ENCODE peak calls at places on chromosome 21, in ten cellular contexts. One of them, this sample, is unnamed.

GRCh38 chr21:35120631-35121180 is 71.6 kb upstream of the RUNX1 start:
- DNase-seq in PC-3: no peak
- DNase-seq in progenitor cell of endocrine pancreas: no peak
- DNase-seq in RWPE2: no peak
- DNase-seq in body of pancreas: no peak
- DNase-seq in uterus: no peak
- DNase-seq in psoas muscle: no peak
- DNase-seq in cardiac fibroblast: no peak
- DNase-seq in HepG2: no peak
- DNase-seq in neural crest cell: no peak
- DNase-seq in this sample: no peak

GRCh38 chr21:42626171-42626570 is 27.2 kb upstream of the PDE9A start:
- DNase-seq in RWPE2: peak; percentile 12
- DNase-seq in neural crest cell: no peak
- DNase-seq in psoas muscle: no peak
- DNase-seq in body of pancreas: no peak
- DNase-seq in progenitor cell of endocrine pancreas: no peak
- DNase-seq in PC-3: no peak
- DNase-seq in uterus: no peak
- DNase-seq in cardiac fibroblast: no peak
- DNase-seq in HepG2: no peak
- DNase-seq in this sample: no peak

GRCh38 chr21:41583274-41583790 is 75.4 kb upstream of the TMPRSS2 start:
- DNase-seq in body of pancreas: peak; percentile 87
- DNase-seq in RWPE2: no peak
- DNase-seq in cardiac fibroblast: no peak
- DNase-seq in uterus: no peak
- DNase-seq in PC-3: peak; percentile 96
- DNase-seq in HepG2: peak; percentile 75
- DNase-seq in psoas muscle: no peak
- DNase-seq in neural crest cell: no peak
- DNase-seq in progenitor cell of endocrine pancreas: no peak
- DNase-seq in this sample: no peak

GRCh38 chr21:37072239-37072987 is 458 bp downstream of the PIGP start:
- DNase-seq in cardiac fibroblast: peak; percentile 79
- DNase-seq in uterus: peak; percentile 84
- DNase-seq in psoas muscle: peak; percentile 85
- DNase-seq in body of pancreas: peak; percentile 66
- DNase-seq in progenitor cell of endocrine pancreas: no peak
- DNase-seq in RWPE2: peak; percentile 86
- DNase-seq in HepG2: no peak
- DNase-seq in neural crest cell: no peak
- DNase-seq in PC-3: peak; percentile 62
- DNase-seq in this sample: peak; percentile 50

GRCh38 chr21:42227909-42228708 is 9.2 kb downstream of the ABCG1 start:
- DNase-seq in cardiac fibroblast: peak; percentile 96
- DNase-seq in body of pancreas: peak; percentile 65
- DNase-seq in progenitor cell of endocrine pancreas: no peak
- DNase-seq in uterus: peak; percentile 46
- DNase-seq in psoas muscle: peak; percentile 93
- DNase-seq in RWPE2: peak; percentile 93
- DNase-seq in HepG2: peak; percentile 39
- DNase-seq in neural crest cell: no peak
- DNase-seq in PC-3: peak; percentile 79
- DNase-seq in this sample: peak; percentile 99

GRCh38 chr21:38910390-38911008 is 104.8 kb downstream of the ETS2 start:
- DNase-seq in cardiac fibroblast: no peak
- DNase-seq in HepG2: no peak
- DNase-seq in uterus: no peak
- DNase-seq in body of pancreas: peak; percentile 46
- DNase-seq in neural crest cell: no peak
- DNase-seq in psoas muscle: no peak
- DNase-seq in PC-3: peak; percentile 82
- DNase-seq in RWPE2: no peak
- DNase-seq in progenitor cell of endocrine pancreas: no peak
- DNase-seq in this sample: no peak

GRCh38 chr21:34545079-34545884 is 33.3 kb upstream of the KCNE1 start:
- DNase-seq in RWPE2: no peak
- DNase-seq in body of pancreas: peak; percentile 63
- DNase-seq in PC-3: peak; percentile 65
- DNase-seq in uterus: no peak
- DNase-seq in psoas muscle: no peak
- DNase-seq in cardiac fibroblast: peak; percentile 77
- DNase-seq in HepG2: peak; percentile 62
- DNase-seq in progenitor cell of endocrine pancreas: no peak
- DNase-seq in neural crest cell: peak; percentile 41
- DNase-seq in this sample: no peak

GRCh38 chr21:16578912-16579311 is 849.1 kb downstream of the USP25 start:
- DNase-seq in progenitor cell of endocrine pancreas: no peak
- DNase-seq in neural crest cell: no peak
- DNase-seq in uterus: no peak
- DNase-seq in body of pancreas: no peak
- DNase-seq in psoas muscle: no peak
- DNase-seq in cardiac fibroblast: no peak
- DNase-seq in HepG2: no peak
- DNase-seq in RWPE2: no peak
- DNase-seq in PC-3: no peak
- DNase-seq in this sample: no peak

GRCh38 chr21:43372663-43373386 is 54.1 kb downstream of the SIK1 start:
- DNase-seq in uterus: no peak
- DNase-seq in neural crest cell: no peak
- DNase-seq in psoas muscle: peak; percentile 34
- DNase-seq in body of pancreas: peak; percentile 31
- DNase-seq in PC-3: peak; percentile 84
- DNase-seq in RWPE2: peak; percentile 88
- DNase-seq in cardiac fibroblast: no peak
- DNase-seq in HepG2: no peak
- DNase-seq in progenitor cell of endocrine pancreas: no peak
- DNase-seq in this sample: peak; percentile 85

GRCh38 chr21:14491269-14491681 is 54.8 kb downstream of the SAMSN1 start:
- DNase-seq in HepG2: no peak
- DNase-seq in cardiac fibroblast: no peak
- DNase-seq in progenitor cell of endocrine pancreas: no peak
- DNase-seq in uterus: no peak
- DNase-seq in RWPE2: no peak
- DNase-seq in PC-3: no peak
- DNase-seq in psoas muscle: no peak
- DNase-seq in neural crest cell: no peak
- DNase-seq in body of pancreas: no peak
- DNase-seq in this sample: no peak

GRCh38 chr21:43574741-43575465 is 84.4 kb downstream of the HSF2BP start:
- DNase-seq in uterus: peak; percentile 59
- DNase-seq in neural crest cell: no peak
- DNase-seq in progenitor cell of endocrine pancreas: no peak
- DNase-seq in psoas muscle: peak; percentile 38
- DNase-seq in RWPE2: no peak
- DNase-seq in PC-3: no peak
- DNase-seq in cardiac fibroblast: no peak
- DNase-seq in HepG2: no peak
- DNase-seq in body of pancreas: no peak
- DNase-seq in this sample: peak; percentile 14

GRCh38 chr21:25509862-25510261 is 97.4 kb downstream of the MRPL39 start:
- DNase-seq in psoas muscle: no peak
- DNase-seq in RWPE2: no peak
- DNase-seq in HepG2: no peak
- DNase-seq in cardiac fibroblast: no peak
- DNase-seq in progenitor cell of endocrine pancreas: no peak
- DNase-seq in PC-3: no peak
- DNase-seq in uterus: no peak
- DNase-seq in body of pancreas: no peak
- DNase-seq in neural crest cell: no peak
- DNase-seq in this sample: no peak

GRCh38 chr21:38986460-38987395 is 181.0 kb downstream of the ETS2 start:
- DNase-seq in cardiac fibroblast: no peak
- DNase-seq in PC-3: no peak
- DNase-seq in uterus: no peak
- DNase-seq in psoas muscle: no peak
- DNase-seq in HepG2: peak; percentile 30
- DNase-seq in RWPE2: no peak
- DNase-seq in body of pancreas: no peak
- DNase-seq in progenitor cell of endocrine pancreas: no peak
- DNase-seq in neural crest cell: no peak
- DNase-seq in this sample: no peak

GRCh38 chr21:17451364-17451869 is 61.4 kb upstream of the CXADR start:
- DNase-seq in cardiac fibroblast: peak; percentile 84
- DNase-seq in body of pancreas: peak; percentile 25
- DNase-seq in HepG2: peak; percentile 28
- DNase-seq in neural crest cell: no peak
- DNase-seq in RWPE2: no peak
- DNase-seq in psoas muscle: no peak
- DNase-seq in progenitor cell of endocrine pancreas: no peak
- DNase-seq in uterus: no peak
- DNase-seq in PC-3: peak; percentile 45
- DNase-seq in this sample: peak; percentile 13

GRCh38 chr21:38988211-38989096 is 182.7 kb downstream of the ETS2 start:
- DNase-seq in PC-3: no peak
- DNase-seq in HepG2: no peak
- DNase-seq in progenitor cell of endocrine pancreas: no peak
- DNase-seq in neural crest cell: no peak
- DNase-seq in uterus: no peak
- DNase-seq in RWPE2: no peak
- DNase-seq in psoas muscle: no peak
- DNase-seq in body of pancreas: no peak
- DNase-seq in cardiac fibroblast: no peak
- DNase-seq in this sample: no peak

GRCh38 chr21:28738882-28739281 is 253.8 kb downstream of the LTN1 start:
- DNase-seq in PC-3: no peak
- DNase-seq in HepG2: no peak
- DNase-seq in body of pancreas: no peak
- DNase-seq in neural crest cell: no peak
- DNase-seq in uterus: no peak
- DNase-seq in progenitor cell of endocrine pancreas: no peak
- DNase-seq in cardiac fibroblast: no peak
- DNase-seq in RWPE2: no peak
- DNase-seq in psoas muscle: no peak
- DNase-seq in this sample: no peak

GRCh38 chr21:42991992-42992740 is 17.8 kb downstream of the PKNOX1 start:
- DNase-seq in neural crest cell: no peak
- DNase-seq in cardiac fibroblast: peak; percentile 91
- DNase-seq in psoas muscle: peak; percentile 61
- DNase-seq in progenitor cell of endocrine pancreas: no peak
- DNase-seq in HepG2: no peak
- DNase-seq in PC-3: peak; percentile 60
- DNase-seq in RWPE2: no peak
- DNase-seq in uterus: peak; percentile 85
- DNase-seq in body of pancreas: peak; percentile 38
- DNase-seq in this sample: no peak

DNA sequence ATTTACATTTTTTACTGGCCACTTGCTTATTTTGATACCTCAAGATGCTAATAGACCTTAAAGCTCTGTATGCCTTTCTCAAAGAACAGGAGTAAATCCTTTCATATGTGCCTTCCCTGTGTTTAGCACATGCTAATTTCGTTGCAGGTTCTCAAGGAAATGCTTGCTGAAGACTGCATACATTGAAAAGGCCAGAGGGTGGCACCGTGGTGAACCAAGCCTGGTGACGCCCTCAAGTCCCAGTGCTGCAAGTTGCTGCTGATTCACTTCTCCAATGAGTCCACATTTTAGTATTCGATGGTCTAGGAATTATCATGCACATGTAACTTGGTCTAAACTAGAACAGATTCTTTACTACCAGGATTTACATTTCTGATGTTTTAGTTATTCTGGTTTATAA is 94.1 kb downstream of the CLDN17 start:
- DNase-seq in cardiac fibroblast: peak; percentile 48
- DNase-seq in body of pancreas: no peak
- DNase-seq in neural crest cell: peak; percentile 2
- DNase-seq in psoas muscle: no peak
- DNase-seq in HepG2: no peak
- DNase-seq in PC-3: peak; percentile 72
- DNase-seq in progenitor cell of endocrine pancreas: no peak
- DNase-seq in RWPE2: no peak
- DNase-seq in uterus: no peak
- DNase-seq in this sample: no peak
- TF ChIP-seq CTCF in cardiac fibroblast: no peak
- TF ChIP-seq CTCF in body of pancreas: no peak
- TF ChIP-seq CTCF in neural crest cell: peak; percentile 53
- TF ChIP-seq CTCF in psoas muscle: no peak
- TF ChIP-seq CTCF in HepG2: no peak
- TF ChIP-seq CTCF in PC-3: peak; percentile 67
- TF ChIP-seq CTCF in progenitor cell of endocrine pancreas: peak; percentile 45
- TF ChIP-seq CTCF in RWPE2: peak; percentile 68
- TF ChIP-seq CTCF in uterus: no peak
- TF ChIP-seq CTCF in this sample: no peak

GRCh38 chr21:32569261-32570230 is 15.8 kb downstream of the TCP10L start:
- DNase-seq in body of pancreas: peak; percentile 78
- DNase-seq in uterus: peak; percentile 80
- DNase-seq in RWPE2: no peak
- DNase-seq in HepG2: peak; percentile 77
- DNase-seq in progenitor cell of endocrine pancreas: peak; percentile 76
- DNase-seq in neural crest cell: peak; percentile 82
- DNase-seq in cardiac fibroblast: peak; percentile 87
- DNase-seq in PC-3: peak; percentile 88
- DNase-seq in psoas muscle: peak; percentile 69
- DNase-seq in this sample: peak; percentile 44
- TF ChIP-seq CTCF in body of pancreas: peak; percentile 72
- TF ChIP-seq CTCF in uterus: peak; percentile 78
- TF ChIP-seq CTCF in RWPE2: peak; percentile 90
- TF ChIP-seq CTCF in HepG2: peak; percentile 86
- TF ChIP-seq CTCF in progenitor cell of endocrine pancreas: peak; percentile 90
- TF ChIP-seq CTCF in neural crest cell: peak; percentile 91
- TF ChIP-seq CTCF in cardiac fibroblast: peak; percentile 89
- TF ChIP-seq CTCF in PC-3: peak; percentile 91
- TF ChIP-seq CTCF in psoas muscle: peak; percentile 74
- TF ChIP-seq CTCF in this sample: peak; percentile 56

GRCh38 chr21:32499249-32500055 is 85.9 kb downstream of the TCP10L start:
- DNase-seq in body of pancreas: no peak
- DNase-seq in uterus: no peak
- DNase-seq in cardiac fibroblast: peak; percentile 83
- DNase-seq in psoas muscle: no peak
- DNase-seq in HepG2: no peak
- DNase-seq in progenitor cell of endocrine pancreas: no peak
- DNase-seq in neural crest cell: no peak
- DNase-seq in PC-3: peak; percentile 44
- DNase-seq in RWPE2: no peak
- DNase-seq in this sample: no peak
- TF ChIP-seq CTCF in body of pancreas: no peak
- TF ChIP-seq CTCF in uterus: peak; percentile 13
- TF ChIP-seq CTCF in cardiac fibroblast: no peak
- TF ChIP-seq CTCF in psoas muscle: no peak
- TF ChIP-seq CTCF in HepG2: no peak
- TF ChIP-seq CTCF in progenitor cell of endocrine pancreas: no peak
- TF ChIP-seq CTCF in neural crest cell: no peak
- TF ChIP-seq CTCF in PC-3: no peak
- TF ChIP-seq CTCF in RWPE2: no peak
- TF ChIP-seq CTCF in this sample: no peak

DNA sequence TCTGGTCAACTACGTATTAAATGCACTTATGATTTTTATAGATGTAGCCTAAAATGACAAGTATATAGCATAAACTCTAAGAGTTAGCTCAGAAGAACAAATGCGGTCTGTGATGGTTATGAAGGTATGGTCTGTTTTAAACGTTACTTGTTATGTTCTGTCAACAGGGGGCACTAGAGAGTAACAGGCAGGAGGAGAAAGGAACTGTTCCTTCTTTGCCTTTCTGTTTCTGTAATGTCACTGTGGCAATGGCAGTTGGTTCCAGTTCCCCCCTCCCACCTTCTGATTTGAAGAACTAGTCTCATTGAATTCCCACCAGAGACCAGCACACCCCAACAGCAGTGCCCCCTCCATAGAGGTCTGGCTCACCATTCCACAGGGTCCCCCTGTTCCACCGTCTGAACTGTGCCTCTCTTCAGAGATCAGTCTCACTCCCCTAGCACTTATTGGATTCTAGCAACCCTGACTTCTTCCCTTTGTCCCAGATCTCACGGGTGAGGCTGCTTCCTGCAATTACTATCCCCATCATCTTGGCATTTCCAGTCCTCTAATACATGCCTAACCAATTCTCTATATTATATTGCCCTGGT is 14.0 kb downstream of the KRTAP24-1 start:
- DNase-seq in uterus: no peak
- DNase-seq in PC-3: peak; percentile 35
- DNase-seq in body of pancreas: no peak
- DNase-seq in neural crest cell: no peak
- DNase-seq in cardiac fibroblast: peak; percentile 0
- DNase-seq in RWPE2: no peak
- DNase-seq in psoas muscle: no peak
- DNase-seq in HepG2: no peak
- DNase-seq in progenitor cell of endocrine pancreas: no peak
- DNase-seq in this sample: no peak
- TF ChIP-seq CTCF in uterus: no peak
- TF ChIP-seq CTCF in PC-3: peak; percentile 57
- TF ChIP-seq CTCF in body of pancreas: no peak
- TF ChIP-seq CTCF in neural crest cell: peak; percentile 39
- TF ChIP-seq CTCF in cardiac fibroblast: no peak
- TF ChIP-seq CTCF in RWPE2: no peak
- TF ChIP-seq CTCF in psoas muscle: no peak
- TF ChIP-seq CTCF in HepG2: no peak
- TF ChIP-seq CTCF in progenitor cell of endocrine pancreas: peak; percentile 36
- TF ChIP-seq CTCF in this sample: no peak